ENCODE peak calls at places on chromosomes 3 and 15, in four cellular contexts. J is HepG2, B is K562, T is GM12878. V is an unnamed sample.
A peak's percentile ranks its signal among the peaks of the same experiment; 100 is the strongest.

GRCh38 chr3:139312959-139313358 is 30.9 kb upstream of the MRPS22 start:
- DNase-seq in J (no peak), B (peak; percentile 90), T (no peak), V (no peak)

GRCh38 chr15:79027532-79028410 is 62.8 kb downstream of the RASGRF1 start:
- DNase-seq in J (peak; percentile 34), T (no peak), B (no peak), V (no peak)

GRCh38 chr15:56052389-56053045 is 59.1 kb upstream of the NEDD4 start:
- DNase-seq in T (no peak), B (peak; percentile 19), J (peak; percentile 13), V (peak; percentile 16)

GRCh38 chr3:170205302-170205701 is 16.9 kb upstream of the PRKCI start:
- DNase-seq in J (no peak), B (no peak), T (peak; percentile 24), V (no peak)

GRCh38 chr15:70241031-70241430 is 143.3 kb upstream of the TLE3 start:
- DNase-seq in B (no peak), J (no peak), T (no peak), V (no peak)

GRCh38 chr15:99016680-99017321 is 9.2 kb upstream of the PGPEP1L start:
- DNase-seq in T (no peak), B (no peak), J (no peak), V (no peak)

GRCh38 chr15:95329362-95329761 is 1001.1 kb upstream of the NR2F2 start:
- DNase-seq in J (no peak), T (no peak), B (no peak), V (no peak)

GRCh38 chr3:17070560-17070959 is 185.8 kb downstream of the PLCL2 start:
- DNase-seq in T (no peak), B (no peak), J (no peak), V (peak; percentile 16)

GRCh38 chr15:83515171-83515570 is 68.0 kb downstream of the SH3GL3 start:
- DNase-seq in J (no peak), B (no peak), T (no peak), V (no peak)

GRCh38 chr15:66504563-66505429 is at the start of the genes RPL4 and ZWILCH:
- DNase-seq in B (peak; percentile 82), T (peak; percentile 78), J (peak; percentile 97), V (peak; percentile 64)

GRCh38 chr3:155382396-155383042 is 89.0 kb upstream of the STRIT1 start:
- DNase-seq in J (peak; percentile 53), T (no peak), B (peak; percentile 67), V (peak; percentile 76)

GRCh38 chr3:115239717-115240116 is 92.6 kb upstream of the ZBTB20 start:
- DNase-seq in T (no peak), B (peak; percentile 31), J (peak; percentile 9), V (peak; percentile 20)

GRCh38 chr15:59555696-59556095 is 55.9 kb upstream of the GCNT3 start:
- DNase-seq in B (no peak), T (no peak), J (no peak), V (no peak)

GRCh38 chr15:98649996-98650870 is 1.9 kb downstream of the IGF1R start:
- DNase-seq in T (no peak), J (peak; percentile 48), B (no peak), V (peak; percentile 41)

GRCh38 chr3:30232142-30232541 is 374.3 kb upstream of the TGFBR2 start:
- DNase-seq in T (no peak), J (no peak), B (no peak), V (no peak)

GRCh38 chr3:110198717-110199587 is 861.6 kb upstream of the DPPA4 start:
- DNase-seq in B (no peak), T (no peak), J (no peak), V (no peak)
- TF ChIP-seq BHLHE40 in B (no peak), T (no peak), J (no peak), V (no peak)

GRCh38 chr15:44195151-44195740 is at the start of gene FRMD5:
- DNase-seq in T (peak; percentile 74), J (peak; percentile 85), B (peak; percentile 25), V (peak; percentile 89)
- TF ChIP-seq SP1 in T (peak; percentile 97), J (peak; percentile 41), B (no peak), V (no peak)

GRCh38 chr3:62318752-62319569 is 54.4 kb downstream of the FEZF2 start:
- DNase-seq in T (no peak), J (peak; percentile 3), B (peak; percentile 4), V (peak; percentile 90)

GRCh38 chr3:62319570-62320243 is 53.6 kb downstream of the FEZF2 start:
- DNase-seq in T (no peak), B (no peak), J (no peak), V (no peak)

GRCh38 chr3:62316525-62316924 is 56.8 kb downstream of the FEZF2 start:
- DNase-seq in J (no peak), T (no peak), B (no peak), V (no peak)

GRCh38 chr3:62323241-62323640 is 50.1 kb downstream of the FEZF2 start:
- DNase-seq in T (no peak), B (no peak), J (no peak), V (no peak)

DNA sequence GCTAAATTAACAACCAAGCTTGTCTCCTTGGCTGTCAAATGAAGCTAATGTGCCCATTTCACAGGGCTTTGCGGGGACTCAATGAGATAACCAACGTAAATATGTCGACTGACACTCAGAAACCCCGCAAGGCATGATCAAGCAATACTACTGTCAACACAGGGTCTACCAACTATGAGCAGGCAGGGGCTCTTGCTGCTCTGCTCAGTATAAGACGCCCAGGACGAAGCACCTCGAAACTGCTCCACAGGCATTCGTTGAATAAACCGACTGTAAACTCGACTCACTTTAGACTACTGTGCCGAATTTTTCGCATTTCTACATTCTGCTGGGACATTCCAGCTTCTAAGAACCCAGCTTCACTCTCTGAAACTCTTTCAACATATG is 55.0 kb downstream of the FEZF2 start:
- DNase-seq in B (no peak), J (no peak), T (no peak), V (peak; percentile 6)
- TF ChIP-seq BHLHE40 in B (no peak), J (no peak), T (no peak), V (no peak)

GRCh38 chr3:185552358-185552877 is at the start of gene LIPH:
- DNase-seq in T (peak; percentile 61), B (peak; percentile 44), J (no peak), V (peak; percentile 13)
- TF ChIP-seq SP1 in T (no peak), B (no peak), J (no peak), V (no peak)

V was measured in HEK293T.